ENCODE peak calls at places on chromosomes 6 and 20, in seven cellular contexts. G is SK-N-SH, T is H1, P is GM12878, U is K562, W is HepG2, S is GM12891. Y is an unnamed sample.

GRCh38 chr20:20333866-20334265 is 34.0 kb upstream of the INSM1 start:
- DNase-seq in G (no peak), T (no peak), P (no peak), U (no peak), W (no peak), S (no peak), Y (no peak)

GRCh38 chr6:44270526-44271405 is 516 bp downstream of the TMEM151B start:
- DNase-seq in G (peak; percentile 96), T (no peak), P (no peak), U (peak; percentile 85), W (no peak), S (no peak), Y (no peak)

GRCh38 chr6:46510656-46511055 is 19.4 kb upstream of the RCAN2 start:
- DNase-seq in G (no peak), T (no peak), P (no peak), U (no peak), W (no peak), S (no peak), Y (no peak)

GRCh38 chr6:48757661-48758060 is 646.7 kb upstream of the PTCHD4 start:
- DNase-seq in G (no peak), T (no peak), P (no peak), U (no peak), W (no peak), S (no peak), Y (no peak)

GRCh38 chr6:159692303-159693127 is 526 bp downstream of the SOD2 start:
- DNase-seq in G (peak; percentile 60), T (no peak), P (no peak), U (no peak), W (peak; percentile 41), S (peak; percentile 37), Y (peak; percentile 40)

GRCh38 chr6:43803783-43804549 is 34.0 kb downstream of the VEGFA start:
- DNase-seq in G (no peak), T (no peak), P (no peak), U (no peak), W (peak; percentile 56), S (no peak), Y (no peak)

GRCh38 chr6:4732691-4733315 is 43.4 kb upstream of the CDYL start:
- DNase-seq in G (peak; percentile 39), T (peak; percentile 51), P (no peak), U (peak; percentile 33), W (peak; percentile 24), S (no peak), Y (no peak)

GRCh38 chr6:98831057-98832031 is 3.0 kb upstream of the POU3F2 start:
- DNase-seq in G (peak; percentile 67), T (no peak), P (no peak), U (no peak), W (no peak), S (no peak), Y (no peak)

GRCh38 chr20:44750081-44750805 is 4.6 kb downstream of the KCNK15 start:
- DNase-seq in G (no peak), T (no peak), P (no peak), U (peak; percentile 82), W (no peak), S (no peak), Y (no peak)

GRCh38 chr6:6546318-6547110 is 42.0 kb upstream of the LY86 start:
- DNase-seq in G (peak; percentile 52), T (no peak), P (no peak), U (no peak), W (no peak), S (peak; percentile 49), Y (peak; percentile 40)

GRCh38 chr6:37783831-37784584 is 35.5 kb upstream of the ZFAND3 start:
- DNase-seq in G (no peak), T (no peak), P (no peak), U (no peak), W (no peak), S (peak; percentile 49), Y (peak; percentile 50)

GRCh38 chr6:51112731-51113130 is 294.1 kb downstream of the TFAP2B start:
- DNase-seq in G (no peak), T (no peak), P (no peak), U (no peak), W (no peak), S (no peak), Y (no peak)

GRCh38 chr6:142523485-142523884 is 221.7 kb downstream of the ADGRG6 start:
- DNase-seq in G (no peak), T (no peak), P (no peak), U (no peak), W (no peak), S (no peak), Y (no peak)

GRCh38 chr20:51541189-51542032 is 1.1 kb downstream of the NFATC2 start:
- DNase-seq in G (no peak), T (no peak), P (no peak), U (peak; percentile 67), W (peak; percentile 87), S (no peak), Y (no peak)
- TF ChIP-seq TAF1 in G (no peak), T (no peak), P (no peak), U (peak; percentile 59), W (no peak), S (no peak), Y (no peak)

GRCh38 chr6:31908791-31909190 is 6.9 kb upstream of the ZBTB12 start:
- DNase-seq in G (no peak), T (no peak), P (peak; percentile 68), U (no peak), W (peak; percentile 60), S (peak; percentile 49), Y (no peak)
- TF ChIP-seq TAF1 in G (no peak), T (no peak), P (no peak), U (no peak), W (no peak), S (no peak), Y (no peak)

GRCh38 chr6:53238311-53238710 is 89.7 kb upstream of the GCM1 start:
- DNase-seq in G (no peak), T (no peak), P (no peak), U (no peak), W (no peak), S (no peak), Y (no peak)

GRCh38 chr6:53236241-53236640 is 87.6 kb upstream of the GCM1 start:
- DNase-seq in G (no peak), T (no peak), P (no peak), U (no peak), W (no peak), S (peak; percentile 15), Y (no peak)

GRCh38 chr6:53233309-53233708 is 84.7 kb upstream of the GCM1 start:
- DNase-seq in G (no peak), T (no peak), P (no peak), U (no peak), W (no peak), S (no peak), Y (no peak)

GRCh38 chr6:53239526-53239925 is 90.9 kb upstream of the GCM1 start:
- DNase-seq in G (no peak), T (no peak), P (no peak), U (no peak), W (no peak), S (no peak), Y (peak; percentile 24)

GRCh38 chr6:53235508-53235907 is 86.9 kb upstream of the GCM1 start:
- DNase-seq in G (no peak), T (no peak), P (no peak), U (no peak), W (no peak), S (no peak), Y (no peak)
- TF ChIP-seq TAF1 in G (no peak), T (no peak), P (no peak), U (no peak), W (no peak), S (no peak), Y (no peak)

GRCh38 chr6:63904844-63905243 is 269.2 kb downstream of the PHF3 start:
- DNase-seq in G (no peak), T (no peak), P (no peak), U (no peak), W (no peak), S (no peak), Y (no peak)
- TF ChIP-seq TAF1 in G (no peak), T (no peak), P (no peak), U (no peak), W (no peak), S (no peak), Y (no peak)

GRCh38 chr6:111957623-111958315 is 84.5 kb upstream of the FYN start:
- DNase-seq in G (no peak), T (peak; percentile 31), P (no peak), U (no peak), W (no peak), S (no peak), Y (no peak)
- TF ChIP-seq TAF1 in G (no peak), T (no peak), P (no peak), U (no peak), W (no peak), S (no peak), Y (no peak)

GRCh38 chr6:139235666-139236065 is 56.1 kb downstream of the TXLNB start:
- DNase-seq in G (no peak), T (no peak), P (no peak), U (no peak), W (no peak), S (no peak), Y (no peak)
- TF ChIP-seq TAF1 in G (no peak), T (no peak), P (no peak), U (no peak), W (no peak), S (no peak), Y (no peak)

GRCh38 chr6:168161371-168161750 is 82.3 kb upstream of the FRMD1 start:
- DNase-seq in G (no peak), T (no peak), P (no peak), U (no peak), W (no peak), S (no peak), Y (no peak)

GRCh38 chr6:168159503-168159902 is 80.5 kb upstream of the FRMD1 start:
- DNase-seq in G (no peak), T (no peak), P (no peak), U (no peak), W (no peak), S (no peak), Y (no peak)

GRCh38 chr6:168158980-168159349 is 80.0 kb upstream of the FRMD1 start:
- DNase-seq in G (no peak), T (no peak), P (no peak), U (no peak), W (no peak), S (no peak), Y (no peak)

GRCh38 chr6:168162366-168162765 is 83.4 kb upstream of the FRMD1 start:
- DNase-seq in G (no peak), T (no peak), P (no peak), U (no peak), W (no peak), S (no peak), Y (no peak)

DNA sequence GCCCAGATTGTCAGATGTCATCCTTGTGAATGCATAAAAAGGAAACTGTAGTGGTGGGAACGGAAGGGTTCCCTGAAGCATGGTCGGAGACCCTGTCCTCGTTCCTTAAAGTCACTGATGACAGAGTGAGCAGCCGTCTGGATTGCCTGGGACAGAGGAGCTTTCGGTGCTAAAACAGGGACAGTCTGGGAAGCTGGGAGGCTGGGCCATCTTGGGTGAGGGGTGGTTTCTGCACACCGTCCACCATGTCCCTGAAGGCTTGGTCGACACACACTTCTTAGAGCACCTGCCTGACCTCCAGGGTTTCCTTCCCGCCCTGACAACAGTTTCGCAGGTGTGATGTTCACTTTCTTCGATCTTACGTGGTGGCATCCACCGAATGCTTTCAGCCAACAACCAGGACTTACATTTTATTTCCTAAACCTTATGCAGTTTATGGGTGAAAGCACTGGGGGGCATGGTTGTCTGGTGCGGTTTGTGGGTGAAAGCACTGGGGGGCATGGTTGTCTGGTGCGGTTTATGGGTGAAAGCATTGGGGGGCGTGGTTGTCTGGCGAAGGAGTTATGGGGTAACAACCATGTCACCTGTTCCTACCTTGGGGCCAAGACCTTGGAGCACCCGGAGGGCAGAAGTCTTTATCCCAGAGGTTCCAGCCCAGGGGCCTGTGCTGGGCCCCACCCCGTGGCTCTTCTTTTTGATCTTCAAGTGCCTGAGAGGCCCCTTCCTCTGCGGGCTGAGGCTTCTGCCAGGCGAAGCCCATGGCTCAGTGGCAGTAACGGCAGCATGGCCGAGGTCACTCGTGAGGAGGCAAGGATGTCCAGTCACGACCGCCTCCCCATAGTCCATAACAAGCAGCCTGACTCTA is 81.7 kb upstream of the FRMD1 start:
- DNase-seq in G (no peak), T (no peak), P (no peak), U (no peak), W (no peak), S (no peak), Y (no peak)
- TF ChIP-seq TAF1 in G (no peak), T (no peak), P (no peak), U (no peak), W (no peak), S (no peak), Y (no peak)

Y was measured in GM12892.